ENCODE peak calls at places on chromosomes 4 and X, in eight cellular contexts. S, M, I, X, E, C, K and J are unnamed samples.

GRCh38 chr4:122766353-122766705 is 33.8 kb downstream of the BBS12 start:
- DNase-seq in I (no peak), C (no peak), M (no peak), E (no peak), X (no peak), K (no peak), S (no peak), J (no peak)

GRCh38 chr4:21744046-21744445 is 204.5 kb downstream of the KCNIP4 start:
- DNase-seq in E (no peak), K (no peak), S (no peak), I (no peak), C (no peak), X (no peak), M (no peak), J (no peak)

GRCh38 chr4:55444822-55445221 is 49.1 kb downstream of the TMEM165 start:
- DNase-seq in C (no peak), I (no peak), M (peak), S (no peak), X (no peak), E (peak), K (no peak), J (peak)

GRCh38 chr4:56757821-56758400 is 63.6 kb downstream of the SPINK2 start:
- DNase-seq in E (no peak), X (peak), M (peak), S (peak), I (peak), C (peak), K (peak), J (peak)

GRCh38 chr4:168553714-168554370 is 57.0 kb downstream of the PALLD start:
- DNase-seq in C (no peak), K (no peak), M (no peak), I (no peak), S (no peak), X (no peak), E (no peak), J (no peak)

GRCh38 chrX:15815779-15816452 is 25.6 kb downstream of the ZRSR2 start:
- DNase-seq in E (peak), C (no peak), M (peak), K (no peak), X (no peak), I (no peak), S (no peak), J (peak)

GRCh38 chr4:102815981-102816380 is 11.4 kb downstream of the UBE2D3 start:
- DNase-seq in M (no peak), C (no peak), I (no peak), X (no peak), S (no peak), E (peak), K (no peak), J (no peak)

GRCh38 chr4:108060164-108060563 is 70.5 kb downstream of the HADH start:
- DNase-seq in I (no peak), K (peak), X (no peak), M (peak), C (no peak), S (no peak), E (peak), J (peak)

GRCh38 chrX:101550825-101551767 is 749 bp downstream of the ARMCX1 start:
- DNase-seq in I (peak), M (peak), X (no peak), S (no peak), K (peak), E (peak), C (peak), J (peak)

GRCh38 chr4:137707626-137708025 is 175.3 kb upstream of the PCDH18 start:
- DNase-seq in E (no peak), S (no peak), K (no peak), I (no peak), X (no peak), C (no peak), M (no peak), J (no peak)

GRCh38 chr4:7828926-7829325 is 110.7 kb downstream of the AFAP1 start:
- DNase-seq in M (no peak), X (no peak), C (no peak), K (no peak), S (no peak), I (no peak), E (no peak), J (no peak)

GRCh38 chr4:134544303-134544761 is 342.7 kb upstream of the PABPC4L start:
- DNase-seq in C (no peak), X (no peak), S (no peak), E (no peak), I (no peak), K (no peak), M (peak), J (no peak)

GRCh38 chr4:46994007-46994405 is 625 bp upstream of the GABRA4 start:
- DNase-seq in X (no peak), C (no peak), I (no peak), S (no peak), M (no peak), E (no peak), K (no peak), J (peak)

GRCh38 chr4:101994247-101994775 is 203.8 kb downstream of the BANK1 start:
- DNase-seq in K (no peak), M (no peak), E (no peak), X (no peak), S (no peak), C (no peak), I (no peak), J (no peak)

GRCh38 chr4:158778712-158779111 is 9.9 kb downstream of the FNIP2 start:
- DNase-seq in X (no peak), S (no peak), E (no peak), K (no peak), C (no peak), M (peak), I (no peak), J (no peak)

GRCh38 chrX:101539116-101539515 is 11.2 kb upstream of the ARMCX1 start:
- DNase-seq in C (no peak), M (no peak), X (no peak), I (no peak), S (no peak), E (no peak), K (no peak), J (no peak)

GRCh38 chr4:138223191-138223910 is 18.8 kb downstream of the SLC7A11 start:
- DNase-seq in E (no peak), I (no peak), M (no peak), S (no peak), X (no peak), K (no peak), C (no peak), J (no peak)

GRCh38 chrX:133776072-133776471 is 209.3 kb downstream of the GPC3 start:
- DNase-seq in K (no peak), S (peak), M (peak), I (peak), C (no peak), X (no peak), E (peak), J (no peak)

GRCh38 chr4:15778191-15778741 is at the start of gene CD38:
- DNase-seq in S (peak), M (peak), C (peak), X (no peak), K (no peak), E (peak), I (no peak), J (no peak)

GRCh38 chrX:40076750-40077149 is 21.0 kb downstream of the BCOR start:
- DNase-seq in C (peak), I (no peak), E (no peak), X (no peak), M (no peak), K (no peak), S (no peak), J (no peak)

GRCh38 chrX:4091046-4091760 is 377.8 kb upstream of the PRKX start:
- DNase-seq in X (no peak), M (no peak), I (no peak), S (no peak), K (no peak), E (no peak), C (no peak), J (no peak)

GRCh38 chr4:152591361-152591760 is 55.5 kb upstream of the FBXW7 start:
- DNase-seq in C (no peak), X (no peak), E (peak), I (peak), K (peak), M (peak), S (peak), J (peak)

GRCh38 chrX:94302446-94302845 is 628.4 kb downstream of the FAM133A start:
- DNase-seq in X (no peak), S (no peak), C (no peak), M (no peak), K (no peak), I (no peak), E (no peak), J (no peak)

GRCh38 chrX:104343408-104344129 is 88.8 kb upstream of the ESX1 start:
- DNase-seq in E (peak), K (peak), C (no peak), S (no peak), M (peak), X (no peak), I (peak), J (peak)

GRCh38 chr4:183173580-183174526 is 74.8 kb downstream of the WWC2 start:
- DNase-seq in I (no peak), S (no peak), M (no peak), K (no peak), C (no peak), X (no peak), E (peak), J (no peak)

DNA sequence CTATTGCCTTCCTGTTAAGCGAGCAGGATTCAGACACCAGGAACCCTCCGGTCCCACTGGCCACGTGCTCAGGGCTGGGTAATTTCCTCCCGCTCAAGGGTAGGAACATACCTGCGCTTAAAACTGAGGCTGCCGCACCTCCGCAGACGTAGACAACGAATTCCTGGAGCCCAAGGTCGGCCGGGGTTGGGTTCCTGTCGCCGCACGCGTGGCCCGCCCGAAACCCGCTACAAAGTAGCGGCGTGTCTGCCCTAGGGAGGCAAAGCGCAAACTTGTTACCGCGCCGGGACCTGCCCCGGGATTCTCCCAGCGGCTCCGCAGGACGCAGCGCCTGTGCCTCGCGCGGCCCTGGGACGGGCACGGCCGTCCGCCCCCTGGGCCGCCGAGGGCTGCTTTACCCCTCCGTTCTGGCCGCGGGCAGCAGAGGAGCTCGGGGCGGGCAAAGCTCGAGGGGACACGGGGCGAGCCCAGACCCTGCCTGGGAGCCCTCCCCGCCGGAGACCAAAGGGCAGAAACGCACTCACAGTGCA is 341 bp downstream of the ERVMER34-1 start:
- DNase-seq in C (peak), X (no peak), K (no peak), E (peak), M (peak), I (peak), S (no peak), J (peak)
- H3K4me3 ChIP-seq in C (peak), X (peak), K (peak), E (peak), M (peak), I (peak), S (peak), J (peak)

GRCh38 chrX:148517191-148517590 is 16.8 kb downstream of the AFF2 start:
- DNase-seq in S (no peak), K (no peak), X (no peak), M (no peak), C (no peak), E (no peak), I (no peak), J (no peak)

DNA sequence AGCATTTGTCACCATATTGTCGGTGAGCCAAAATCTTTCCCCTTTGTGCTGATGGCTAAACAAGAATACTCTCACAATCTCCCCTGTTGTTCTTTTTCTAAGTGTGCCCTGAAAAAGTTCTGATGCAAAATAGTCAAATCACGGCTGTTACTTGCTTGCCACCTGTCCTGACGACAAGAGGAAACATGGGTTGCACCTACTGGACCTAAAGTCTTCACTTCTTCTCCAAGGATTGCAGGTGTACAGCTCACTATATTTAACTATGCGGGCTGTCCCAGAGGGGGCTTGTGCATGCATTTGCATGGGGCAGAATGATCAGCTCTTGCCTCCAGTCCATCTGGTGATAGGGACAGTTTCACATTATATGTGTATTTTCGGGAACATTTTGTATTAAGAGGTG is 21.6 kb downstream of the AFF2 start:
- DNase-seq in S (no peak), K (no peak), C (no peak), M (no peak), E (no peak), X (no peak), I (no peak), J (no peak)
- H3K27ac ChIP-seq in S (no peak), K (no peak), C (no peak), M (no peak), E (no peak), X (no peak), I (no peak), J (no peak)

DNA sequence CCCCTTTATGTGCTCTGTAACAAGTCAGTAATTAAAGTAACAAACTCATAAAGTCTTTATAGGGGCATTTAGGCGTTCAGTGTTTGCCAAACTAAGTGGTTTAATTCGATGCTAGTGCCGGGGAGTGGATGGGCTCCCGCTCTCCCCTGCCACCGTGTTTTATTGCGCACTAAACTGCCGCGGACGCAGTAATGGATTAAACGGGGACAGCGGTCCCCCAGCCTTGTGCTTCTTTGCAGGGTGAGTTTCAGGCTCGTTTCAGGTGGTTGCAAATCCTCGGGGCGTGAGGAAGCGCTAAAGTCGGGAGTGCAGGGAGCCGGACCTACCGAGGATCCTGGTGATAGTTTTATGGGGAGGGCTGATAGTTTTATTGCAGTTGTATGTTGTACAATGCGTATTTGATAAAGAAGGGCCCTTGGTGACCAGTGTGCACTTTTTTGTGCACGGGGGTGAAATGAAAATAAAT is 1.7 kb upstream of the PHOX2B start:
- DNase-seq in E (no peak), X (no peak), M (no peak), K (no peak), I (no peak), C (no peak), S (no peak), J (no peak)
- H3K4me3 ChIP-seq in E (no peak), X (no peak), M (no peak), K (no peak), I (no peak), C (no peak), S (no peak), J (no peak)

DNA sequence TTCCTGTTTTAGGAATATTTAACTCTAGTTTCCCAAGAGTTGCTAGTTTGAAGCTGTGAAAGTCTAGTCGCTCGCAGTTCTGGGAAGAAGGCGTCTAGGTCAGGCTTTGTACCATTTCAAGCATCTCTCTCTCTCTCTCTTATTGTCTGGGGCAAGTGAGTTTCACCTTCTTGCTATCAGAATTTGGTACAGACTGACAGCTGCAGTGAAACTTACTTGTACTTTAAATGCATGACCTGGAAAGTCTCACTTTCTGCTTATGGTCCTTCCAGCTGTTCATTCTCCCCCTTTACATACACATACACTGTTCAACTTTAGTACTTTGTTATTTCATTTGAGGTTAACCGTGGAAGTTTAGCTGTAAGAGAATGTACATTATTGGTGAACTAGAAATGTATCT is 4.4 kb downstream of the FRMPD4 start:
- DNase-seq in C (no peak), X (no peak), K (no peak), M (no peak), E (no peak), I (no peak), S (no peak), J (no peak)
- H3K27ac ChIP-seq in C (no peak), X (no peak), K (no peak), M (no peak), E (no peak), I (no peak), S (no peak), J (no peak)

GRCh38 chrX:24647257-24648058 is at the start of gene PCYT1B:
- DNase-seq in K (peak), I (peak), X (peak), M (peak), E (peak), C (peak), S (peak), J (peak)

GRCh38 chrX:24643116-24643515 is 4.0 kb downstream of the PCYT1B start:
- DNase-seq in E (no peak), I (no peak), X (no peak), K (no peak), M (no peak), C (no peak), S (no peak), J (no peak)

GRCh38 chrX:24651783-24652182 is 4.6 kb upstream of the PCYT1B start:
- DNase-seq in K (no peak), C (no peak), X (no peak), S (no peak), E (no peak), I (no peak), M (no peak), J (no peak)

GRCh38 chrX:24646745-24647182 is 383 bp downstream of the PCYT1B start:
- DNase-seq in X (no peak), E (peak), M (no peak), K (no peak), C (no peak), I (peak), S (no peak), J (no peak)
- H3K4me3 ChIP-seq in X (peak), E (peak), M (no peak), K (peak), C (peak), I (peak), S (peak), J (no peak)

DNA sequence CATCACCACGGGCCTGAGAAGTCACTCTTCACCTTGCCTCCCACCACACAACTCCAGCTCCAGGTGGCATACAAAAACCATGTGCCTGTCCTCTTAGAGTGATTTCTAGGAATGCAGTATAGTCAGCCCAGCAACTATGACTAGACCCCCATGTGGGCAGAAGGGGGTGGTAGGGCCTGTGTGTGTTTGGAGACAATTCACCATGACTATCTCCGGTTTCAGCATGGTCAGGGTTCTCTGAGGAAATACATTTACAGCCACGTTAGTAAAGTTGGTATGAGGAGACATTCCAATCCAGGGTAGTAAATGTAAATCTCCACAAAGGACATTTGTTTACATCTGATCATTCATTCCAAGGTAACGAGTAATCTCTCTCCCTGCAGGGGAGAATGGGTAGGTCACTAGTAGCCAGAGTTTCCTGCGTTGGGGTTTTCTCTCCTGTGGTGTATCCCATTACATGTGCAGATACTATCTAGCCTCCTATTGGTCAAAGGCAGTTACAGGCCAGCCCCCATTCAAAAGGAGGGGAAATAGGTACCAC is 4.2 kb upstream of the MTMR1 start:
- DNase-seq in K (no peak), M (no peak), E (peak), X (no peak), S (no peak), C (no peak), I (no peak), J (no peak)
- H3K27ac ChIP-seq in K (no peak), M (no peak), E (no peak), X (no peak), S (no peak), C (no peak), I (no peak), J (no peak)

DNA sequence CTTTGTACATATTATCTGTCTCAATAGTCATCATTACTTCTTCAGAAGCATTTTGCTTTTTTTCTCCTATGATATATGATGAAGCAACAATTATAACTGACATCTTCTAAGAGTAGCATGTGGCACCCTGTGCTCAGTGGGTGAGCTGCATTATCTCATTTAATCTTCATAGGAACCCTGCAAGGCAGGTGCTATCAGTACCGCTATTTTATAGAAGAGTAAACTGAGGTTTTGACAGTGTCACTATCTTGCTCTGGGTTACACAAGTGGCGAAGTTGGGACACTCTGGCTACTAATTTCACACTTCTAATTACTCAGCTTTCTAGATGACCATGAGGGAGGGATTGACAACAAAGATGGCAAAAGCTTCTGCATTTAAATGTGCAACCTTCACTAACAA is 76.9 kb upstream of the CAMK2D start:
- DNase-seq in C (no peak), X (no peak), S (no peak), K (no peak), E (no peak), I (no peak), M (no peak), J (no peak)
- H3K4me3 ChIP-seq in C (no peak), X (no peak), S (no peak), K (no peak), E (no peak), I (no peak), M (no peak), J (no peak)

GRCh38 chr4:147566762-147567161 is 50.4 kb upstream of the TMEM184C start:
- DNase-seq in M (no peak), X (no peak), C (no peak), I (no peak), E (no peak), K (no peak), S (no peak), J (no peak)

GRCh38 chr4:147567276-147567675 is 49.9 kb upstream of the TMEM184C start:
- DNase-seq in I (no peak), K (no peak), E (no peak), M (no peak), S (no peak), X (no peak), C (no peak), J (no peak)

GRCh38 chr4:147576084-147576483 is 41.1 kb upstream of the TMEM184C start:
- DNase-seq in E (no peak), X (no peak), S (no peak), K (no peak), C (no peak), I (no peak), M (no peak), J (no peak)

GRCh38 chr4:147571021-147571770 is 46.0 kb upstream of the TMEM184C start:
- DNase-seq in E (no peak), K (no peak), S (no peak), M (no peak), I (no peak), C (no peak), X (no peak), J (no peak)

GRCh38 chr4:147570616-147571015 is 46.6 kb upstream of the TMEM184C start:
- DNase-seq in M (no peak), E (no peak), I (no peak), K (no peak), X (no peak), C (no peak), S (no peak), J (no peak)
- H3K27ac ChIP-seq in M (no peak), E (no peak), I (no peak), K (no peak), X (no peak), C (no peak), S (no peak), J (no peak)

GRCh38 chrX:47316276-47317025 is 53.9 kb upstream of the ZNF157 start:
- DNase-seq in E (peak), C (no peak), K (no peak), X (no peak), S (no peak), I (no peak), M (peak), J (no peak)
- H3K4me3 ChIP-seq in E (no peak), C (no peak), K (peak), X (no peak), S (no peak), I (no peak), M (no peak), J (no peak)

GRCh38 chr4:187995322-187996207 is at the start of gene ZFP42:
- DNase-seq in I (no peak), X (no peak), C (no peak), E (no peak), S (no peak), M (no peak), K (no peak), J (no peak)
- H3K27ac ChIP-seq in I (no peak), X (no peak), C (no peak), E (no peak), S (no peak), M (no peak), K (no peak), J (no peak)